ENCODE peak calls at places on chromosomes 7 and 10, in seven cellular contexts. One of them, this sample, is unnamed.

GRCh38 chr7:2566890-2567662 is 8.3 kb downstream of the IQCE start:
- DNase-seq in uterus: no peak
- DNase-seq in OCI-LY7: peak
- DNase-seq in cardiac fibroblast: no peak
- DNase-seq in WTC11: no peak
- DNase-seq in HFF-Myc: no peak
- DNase-seq in neural progenitor cell: no peak
- DNase-seq in this sample: peak

GRCh38 chr7:136637826-136638225 is 230.6 kb upstream of the CHRM2 start:
- DNase-seq in uterus: no peak
- DNase-seq in OCI-LY7: no peak
- DNase-seq in cardiac fibroblast: no peak
- DNase-seq in WTC11: no peak
- DNase-seq in HFF-Myc: no peak
- DNase-seq in neural progenitor cell: no peak
- DNase-seq in this sample: no peak

GRCh38 chr10:72243822-72244437 is 27.9 kb upstream of the ASCC1 start:
- DNase-seq in uterus: peak
- DNase-seq in OCI-LY7: no peak
- DNase-seq in cardiac fibroblast: peak
- DNase-seq in WTC11: no peak
- DNase-seq in HFF-Myc: peak
- DNase-seq in neural progenitor cell: no peak
- DNase-seq in this sample: no peak

GRCh38 chr7:632831-633210 is 93.7 kb upstream of the DNAAF5 start:
- DNase-seq in uterus: no peak
- DNase-seq in OCI-LY7: no peak
- DNase-seq in cardiac fibroblast: no peak
- DNase-seq in WTC11: no peak
- DNase-seq in HFF-Myc: no peak
- DNase-seq in neural progenitor cell: no peak
- DNase-seq in this sample: no peak

GRCh38 chr10:4195214-4195613 is 410.2 kb upstream of the KLF6 start:
- DNase-seq in uterus: no peak
- DNase-seq in OCI-LY7: no peak
- DNase-seq in cardiac fibroblast: peak
- DNase-seq in WTC11: no peak
- DNase-seq in HFF-Myc: no peak
- DNase-seq in neural progenitor cell: no peak
- DNase-seq in this sample: no peak

GRCh38 chr10:13637303-13637856 is 50.6 kb downstream of the PRPF18 start:
- DNase-seq in uterus: no peak
- DNase-seq in OCI-LY7: no peak
- DNase-seq in cardiac fibroblast: peak
- DNase-seq in WTC11: no peak
- DNase-seq in HFF-Myc: no peak
- DNase-seq in neural progenitor cell: no peak
- DNase-seq in this sample: no peak

GRCh38 chr7:3575753-3576531 is 274.9 kb downstream of the SDK1 start:
- DNase-seq in uterus: no peak
- DNase-seq in OCI-LY7: no peak
- DNase-seq in cardiac fibroblast: no peak
- DNase-seq in WTC11: no peak
- DNase-seq in HFF-Myc: no peak
- DNase-seq in neural progenitor cell: no peak
- DNase-seq in this sample: no peak

GRCh38 chr10:23284674-23285335 is 59.8 kb downstream of the C10orf67 start:
- DNase-seq in uterus: no peak
- DNase-seq in OCI-LY7: no peak
- DNase-seq in cardiac fibroblast: no peak
- DNase-seq in WTC11: no peak
- DNase-seq in HFF-Myc: no peak
- DNase-seq in neural progenitor cell: no peak
- DNase-seq in this sample: no peak

GRCh38 chr10:110324201-110324804 is 19.6 kb upstream of the SMNDC1 start:
- DNase-seq in uterus: no peak
- DNase-seq in OCI-LY7: no peak
- DNase-seq in cardiac fibroblast: no peak
- DNase-seq in WTC11: no peak
- DNase-seq in HFF-Myc: no peak
- DNase-seq in neural progenitor cell: no peak
- DNase-seq in this sample: no peak

GRCh38 chr7:158315326-158315725 is 272.3 kb downstream of the PTPRN2 start:
- DNase-seq in uterus: no peak
- DNase-seq in OCI-LY7: no peak
- DNase-seq in cardiac fibroblast: no peak
- DNase-seq in WTC11: no peak
- DNase-seq in HFF-Myc: no peak
- DNase-seq in neural progenitor cell: no peak
- DNase-seq in this sample: no peak

GRCh38 chr7:144629011-144629410 is 206.8 kb downstream of the TPK1 start:
- DNase-seq in uterus: no peak
- DNase-seq in OCI-LY7: no peak
- DNase-seq in cardiac fibroblast: no peak
- DNase-seq in WTC11: no peak
- DNase-seq in HFF-Myc: no peak
- DNase-seq in neural progenitor cell: peak
- DNase-seq in this sample: no peak

GRCh38 chr10:34104829-34105572 is 710.1 kb downstream of the PARD3 start:
- DNase-seq in uterus: no peak
- DNase-seq in OCI-LY7: no peak
- DNase-seq in cardiac fibroblast: no peak
- DNase-seq in WTC11: no peak
- DNase-seq in HFF-Myc: no peak
- DNase-seq in neural progenitor cell: no peak
- DNase-seq in this sample: no peak

GRCh38 chr7:151901313-151901669 is 24.4 kb upstream of the PRKAG2 start:
- DNase-seq in uterus: no peak
- DNase-seq in OCI-LY7: no peak
- DNase-seq in cardiac fibroblast: no peak
- DNase-seq in WTC11: no peak
- DNase-seq in HFF-Myc: no peak
- DNase-seq in neural progenitor cell: no peak
- DNase-seq in this sample: no peak

GRCh38 chr7:4077980-4078379 is 604.1 kb upstream of the FOXK1 start:
- DNase-seq in uterus: no peak
- DNase-seq in OCI-LY7: no peak
- DNase-seq in cardiac fibroblast: no peak
- DNase-seq in WTC11: no peak
- DNase-seq in HFF-Myc: no peak
- DNase-seq in neural progenitor cell: no peak
- DNase-seq in this sample: no peak

GRCh38 chr10:24027107-24027506 is 181.8 kb upstream of the KIAA1217 start:
- DNase-seq in uterus: no peak
- DNase-seq in OCI-LY7: no peak
- DNase-seq in cardiac fibroblast: peak
- DNase-seq in WTC11: no peak
- DNase-seq in HFF-Myc: no peak
- DNase-seq in neural progenitor cell: no peak
- DNase-seq in this sample: no peak

GRCh38 chr7:15005672-15006071 is 103.1 kb upstream of the DGKB start:
- DNase-seq in uterus: no peak
- DNase-seq in OCI-LY7: no peak
- DNase-seq in cardiac fibroblast: no peak
- DNase-seq in WTC11: no peak
- DNase-seq in HFF-Myc: no peak
- DNase-seq in neural progenitor cell: no peak
- DNase-seq in this sample: no peak

GRCh38 chr10:61472090-61472674 is 19.0 kb upstream of the TMEM26 start:
- DNase-seq in uterus: no peak
- DNase-seq in OCI-LY7: no peak
- DNase-seq in cardiac fibroblast: no peak
- DNase-seq in WTC11: no peak
- DNase-seq in HFF-Myc: no peak
- DNase-seq in neural progenitor cell: no peak
- DNase-seq in this sample: no peak

GRCh38 chr7:85115006-85115405 is 71.8 kb downstream of the SEMA3D start:
- DNase-seq in uterus: no peak
- DNase-seq in OCI-LY7: no peak
- DNase-seq in cardiac fibroblast: no peak
- DNase-seq in WTC11: no peak
- DNase-seq in HFF-Myc: no peak
- DNase-seq in neural progenitor cell: no peak
- DNase-seq in this sample: no peak

GRCh38 chr10:68955786-68956532 is at the start of gene DDX21:
- DNase-seq in uterus: peak
- DNase-seq in OCI-LY7: peak
- DNase-seq in cardiac fibroblast: peak
- DNase-seq in WTC11: peak
- DNase-seq in HFF-Myc: peak
- DNase-seq in neural progenitor cell: peak
- DNase-seq in this sample: peak
- TF ChIP-seq CTCF in uterus: peak
- TF ChIP-seq CTCF in OCI-LY7: peak
- TF ChIP-seq CTCF in cardiac fibroblast: peak
- TF ChIP-seq CTCF in WTC11: no peak
- TF ChIP-seq CTCF in HFF-Myc: no peak
- TF ChIP-seq CTCF in neural progenitor cell: peak
- TF ChIP-seq CTCF in this sample: peak

DNA sequence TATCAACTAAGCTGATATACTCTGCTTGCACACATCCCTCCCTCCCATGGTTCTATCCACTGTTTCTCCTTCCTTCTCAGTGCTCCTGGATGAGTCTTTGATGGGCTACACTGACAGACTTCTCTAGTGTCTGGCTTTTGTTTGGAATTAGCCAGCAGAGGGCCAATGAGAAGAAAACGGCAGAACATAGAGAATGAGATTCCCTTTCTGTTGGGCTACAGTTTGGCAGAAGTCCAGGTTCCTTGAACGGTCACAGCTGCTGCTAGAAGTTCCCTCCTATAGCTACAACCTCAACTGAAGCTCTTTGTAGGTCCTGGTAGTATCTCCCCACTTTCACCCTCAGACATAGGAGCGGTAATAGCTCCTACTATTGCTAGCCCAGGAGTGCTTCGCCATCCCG is 251.1 kb upstream of the LRRN3 start:
- DNase-seq in uterus: no peak
- DNase-seq in OCI-LY7: no peak
- DNase-seq in cardiac fibroblast: peak
- DNase-seq in WTC11: no peak
- DNase-seq in HFF-Myc: peak
- DNase-seq in neural progenitor cell: peak
- DNase-seq in this sample: no peak
- TF ChIP-seq CTCF in uterus: no peak
- TF ChIP-seq CTCF in OCI-LY7: no peak
- TF ChIP-seq CTCF in cardiac fibroblast: peak
- TF ChIP-seq CTCF in WTC11: no peak
- TF ChIP-seq CTCF in HFF-Myc: peak
- TF ChIP-seq CTCF in neural progenitor cell: peak
- TF ChIP-seq CTCF in this sample: no peak

DNA sequence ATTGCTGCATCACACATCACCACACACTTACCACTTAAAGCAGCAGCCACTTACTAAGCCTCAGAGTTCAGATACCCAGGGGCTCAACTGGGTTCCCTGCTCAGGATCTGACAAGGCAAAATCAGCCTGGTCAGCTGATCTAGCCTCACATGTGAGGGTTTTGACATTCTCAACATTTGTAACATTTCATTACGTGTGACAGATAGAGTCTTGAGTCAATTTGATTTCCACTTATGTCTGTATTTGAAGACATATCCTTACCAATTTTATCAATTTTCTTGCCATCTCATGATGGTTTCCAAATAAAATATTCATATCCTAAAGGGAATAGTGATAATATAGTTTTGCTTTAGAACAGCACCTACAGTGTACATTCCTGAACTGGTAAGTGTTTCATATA is 494.7 kb upstream of the PFKP start:
- DNase-seq in uterus: no peak
- DNase-seq in OCI-LY7: no peak
- DNase-seq in cardiac fibroblast: no peak
- DNase-seq in WTC11: no peak
- DNase-seq in HFF-Myc: no peak
- DNase-seq in neural progenitor cell: no peak
- DNase-seq in this sample: no peak
- TF ChIP-seq CTCF in uterus: no peak
- TF ChIP-seq CTCF in OCI-LY7: no peak
- TF ChIP-seq CTCF in cardiac fibroblast: no peak
- TF ChIP-seq CTCF in WTC11: no peak
- TF ChIP-seq CTCF in HFF-Myc: no peak
- TF ChIP-seq CTCF in neural progenitor cell: no peak
- TF ChIP-seq CTCF in this sample: no peak

GRCh38 chr7:5139998-5140397 is 50.0 kb upstream of the WIPI2 start:
- DNase-seq in uterus: peak
- DNase-seq in OCI-LY7: peak
- DNase-seq in cardiac fibroblast: peak
- DNase-seq in WTC11: peak
- DNase-seq in HFF-Myc: no peak
- DNase-seq in neural progenitor cell: peak
- DNase-seq in this sample: peak

GRCh38 chr7:5143106-5143505 is 46.9 kb upstream of the WIPI2 start:
- DNase-seq in uterus: no peak
- DNase-seq in OCI-LY7: no peak
- DNase-seq in cardiac fibroblast: no peak
- DNase-seq in WTC11: no peak
- DNase-seq in HFF-Myc: no peak
- DNase-seq in neural progenitor cell: no peak
- DNase-seq in this sample: no peak

DNA sequence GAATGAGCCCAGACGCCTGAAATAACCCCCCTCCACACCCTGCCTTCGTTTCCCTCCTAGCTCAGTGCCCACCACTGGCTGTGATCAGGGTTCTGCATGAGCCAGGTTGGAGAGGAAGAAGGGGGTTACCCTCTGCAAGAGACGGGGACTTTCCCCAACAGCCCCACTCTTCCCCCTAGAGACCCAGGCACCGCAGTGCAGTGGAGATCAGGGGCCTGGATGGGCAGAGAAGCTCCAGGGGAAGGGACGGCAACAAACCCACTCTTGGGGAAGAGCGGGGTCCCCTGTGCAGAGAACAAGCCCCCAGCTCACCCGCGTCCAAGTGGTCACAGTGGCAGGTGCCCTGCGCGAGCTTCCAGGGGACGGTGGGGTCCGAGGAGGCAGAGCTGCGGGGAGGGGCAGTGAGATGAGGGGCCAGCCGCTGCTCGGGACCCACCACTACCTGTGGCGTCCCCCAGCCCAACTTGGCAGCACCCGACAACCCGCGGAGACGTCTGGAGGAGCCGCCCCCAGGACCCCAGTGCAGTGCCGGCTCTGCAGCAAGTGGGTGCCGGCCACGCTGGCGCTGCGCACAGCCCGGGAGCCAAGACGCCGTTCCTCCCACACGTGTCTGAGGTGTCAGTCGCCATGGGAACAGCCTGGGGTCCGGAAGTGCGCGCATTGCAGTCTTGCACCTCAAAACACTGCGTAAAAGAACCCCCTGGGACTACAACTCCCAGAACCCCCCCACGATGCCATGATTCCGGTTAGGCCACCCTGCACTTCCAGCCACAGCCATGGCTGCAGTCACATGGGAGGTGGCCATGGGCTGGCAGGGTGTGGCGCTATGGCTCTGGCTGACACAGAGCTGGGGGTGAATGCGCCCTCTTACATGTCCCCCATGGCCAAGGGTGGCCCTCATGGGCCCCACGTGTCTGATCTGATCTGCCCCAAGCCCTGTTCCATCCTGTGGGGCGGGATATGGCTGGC is 45.8 kb upstream of the WIPI2 start:
- DNase-seq in uterus: no peak
- DNase-seq in OCI-LY7: peak
- DNase-seq in cardiac fibroblast: peak
- DNase-seq in WTC11: peak
- DNase-seq in HFF-Myc: no peak
- DNase-seq in neural progenitor cell: no peak
- DNase-seq in this sample: peak
- TF ChIP-seq CTCF in uterus: no peak
- TF ChIP-seq CTCF in OCI-LY7: no peak
- TF ChIP-seq CTCF in cardiac fibroblast: no peak
- TF ChIP-seq CTCF in WTC11: no peak
- TF ChIP-seq CTCF in HFF-Myc: no peak
- TF ChIP-seq CTCF in neural progenitor cell: no peak
- TF ChIP-seq CTCF in this sample: no peak

This sample was measured in GM13976.